ENCODE peak calls at places on chromosomes 16 and 17, in five cellular contexts. P is A549, Q is suprapubic skin, E is H1, F is tibial nerve. D is an unnamed sample.

GRCh38 chr17:3626831-3627565 is 9.1 kb downstream of the SHPK start:
- DNase-seq in P (no peak), Q (no peak), E (no peak), F (no peak), D (no peak)

GRCh38 chr16:85364323-85365040 is 248.6 kb upstream of the GSE1 start:
- DNase-seq in P (no peak), Q (no peak), E (no peak), F (no peak), D (no peak)

GRCh38 chr16:80731915-80732314 is 72.5 kb downstream of the CDYL2 start:
- DNase-seq in P (no peak), Q (no peak), E (no peak), F (no peak), D (no peak)

GRCh38 chr17:33651631-33652030 is 358.5 kb upstream of the ASIC2 start:
- DNase-seq in P (peak), Q (no peak), E (no peak), F (no peak), D (no peak)

GRCh38 chr17:2058521-2059124 is 3.7 kb downstream of the HIC1 start:
- DNase-seq in P (peak), Q (peak), E (peak), F (peak), D (peak)

GRCh38 chr17:12624221-12624620 is 41.5 kb upstream of the MYOCD start:
- DNase-seq in P (no peak), Q (no peak), E (no peak), F (no peak), D (no peak)

GRCh38 chr17:28466001-28466400 is 7.4 kb upstream of the SLC13A2 start:
- DNase-seq in P (no peak), Q (peak), E (peak), F (no peak), D (no peak)

GRCh38 chr17:82358467-82359350 is at the start of gene TEX19:
- DNase-seq in P (peak), Q (no peak), E (no peak), F (no peak), D (no peak)

GRCh38 chr17:40517286-40517662 is 15.9 kb upstream of the TNS4 start:
- DNase-seq in P (no peak), Q (peak), E (no peak), F (no peak), D (no peak)

GRCh38 chr17:63850401-63850800 is 7.9 kb upstream of the SMARCD2 start:
- DNase-seq in P (no peak), Q (no peak), E (no peak), F (no peak), D (no peak)

GRCh38 chr16:11461595-11461990 is 116.3 kb downstream of the RMI2 start:
- DNase-seq in P (no peak), Q (no peak), E (no peak), F (no peak), D (no peak)

GRCh38 chr17:2701996-2702741 is 9.4 kb downstream of the CLUH start:
- DNase-seq in P (no peak), Q (peak), E (no peak), F (no peak), D (no peak)

GRCh38 chr16:89201467-89202377 is 1.4 kb upstream of the SLC22A31 start:
- DNase-seq in P (peak), Q (peak), E (peak), F (peak), D (peak)

GRCh38 chr17:83143817-83144231 is 64.4 kb downstream of the METRNL start:
- DNase-seq in P (no peak), Q (peak), E (no peak), F (no peak), D (no peak)

DNA sequence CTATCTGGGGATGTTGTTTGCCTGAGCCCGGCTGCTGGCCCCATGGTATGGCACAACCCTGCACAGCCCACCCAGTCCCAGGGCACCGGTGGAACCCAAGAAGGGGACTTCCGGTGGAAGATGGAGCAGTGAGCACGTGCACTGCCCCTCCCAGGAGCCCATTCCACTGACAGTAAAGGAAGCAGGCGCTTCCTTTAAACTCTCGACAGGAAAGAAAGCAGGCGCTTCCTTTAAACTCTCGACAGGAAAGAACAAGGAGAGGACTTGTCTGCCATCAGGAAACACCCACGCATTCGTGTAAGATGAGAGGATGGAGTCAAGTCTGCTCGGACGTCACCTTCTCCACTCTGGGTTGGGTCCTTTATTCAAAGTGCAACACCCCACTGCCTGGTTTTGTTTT is 53.7 kb downstream of the IL21R start:
- DNase-seq in P (no peak), Q (no peak), E (no peak), F (no peak), D (no peak)
- TF ChIP-seq EP300 in P (no peak), Q (no peak), E (no peak), F (no peak), D (no peak)

DNA sequence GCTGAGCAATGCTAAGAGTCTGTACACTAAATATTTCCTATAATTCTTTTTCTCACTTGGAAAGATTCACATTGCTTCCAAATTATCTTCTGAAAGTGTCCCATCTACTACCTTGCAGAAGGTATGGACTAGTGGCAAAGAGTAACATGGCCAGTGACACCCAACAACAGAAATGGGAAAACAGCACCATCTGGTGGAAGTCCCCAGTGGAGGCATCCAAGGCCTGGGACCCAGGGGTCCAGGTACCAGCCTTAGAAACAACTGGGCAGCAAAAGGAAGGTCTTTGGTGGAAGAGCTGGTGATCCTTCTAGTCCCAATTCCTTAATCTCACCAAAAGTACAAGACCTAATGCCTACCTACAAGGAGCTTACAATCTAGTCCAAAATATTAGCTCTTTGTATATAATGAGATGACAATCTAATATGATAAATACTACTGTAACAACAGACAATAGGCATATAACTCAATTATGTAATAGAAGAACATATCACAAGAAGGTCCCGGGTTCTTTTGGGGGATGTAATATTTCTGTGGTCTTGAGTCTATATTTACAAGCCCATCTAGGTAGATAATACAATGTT is 55.3 kb downstream of the SKAP1 start:
- DNase-seq in P (peak), Q (no peak), E (peak), F (peak), D (no peak)
- TF ChIP-seq CTCF in P (peak), Q (peak), E (peak), F (peak), D (no peak)

DNA sequence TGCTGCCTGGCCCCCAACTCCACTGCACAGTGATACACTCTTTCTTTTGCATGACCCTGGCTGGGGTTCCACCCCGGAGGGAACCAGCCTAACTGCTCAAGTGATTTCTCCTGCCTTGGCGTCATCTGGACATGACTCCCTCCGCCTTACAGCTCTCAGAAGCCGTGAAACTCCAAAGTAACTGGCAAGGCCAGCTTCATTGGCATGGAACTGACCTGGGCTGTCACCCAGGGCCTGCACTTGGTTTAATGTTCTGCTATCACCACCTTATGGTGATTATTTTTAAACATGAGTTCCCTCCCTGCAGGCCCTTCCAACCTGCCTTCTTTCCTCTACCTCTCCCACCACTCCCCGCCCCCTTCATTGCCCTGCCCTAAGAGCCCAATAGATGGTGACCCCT is 139.7 kb upstream of the CDH5 start:
- DNase-seq in P (no peak), Q (peak), E (no peak), F (no peak), D (no peak)
- TF ChIP-seq EP300 in P (no peak), Q (no peak), E (no peak), F (no peak), D (no peak)

GRCh38 chr16:53282975-53283946 is 151.0 kb upstream of the RBL2 start:
- DNase-seq in P (peak), Q (no peak), E (no peak), F (no peak), D (no peak)
- TF ChIP-seq CTCF in P (peak), Q (peak), E (no peak), F (peak), D (peak)

GRCh38 chr16:48123104-48123788 is 32.5 kb downstream of the ABCC12 start:
- DNase-seq in P (peak), Q (no peak), E (no peak), F (no peak), D (no peak)
- TF ChIP-seq EP300 in P (peak), Q (no peak), E (no peak), F (no peak), D (no peak)

GRCh38 chr17:58590377-58590776 is 75.9 kb upstream of the MTMR4 start:
- DNase-seq in P (no peak), Q (no peak), E (no peak), F (no peak), D (no peak)

GRCh38 chr17:58593121-58593520 is 78.7 kb upstream of the MTMR4 start:
- DNase-seq in P (no peak), Q (no peak), E (no peak), F (no peak), D (no peak)

GRCh38 chr17:58595194-58595792 is 80.9 kb upstream of the MTMR4 start:
- DNase-seq in P (peak), Q (no peak), E (no peak), F (no peak), D (no peak)

GRCh38 chr17:58587713-58588117 is 73.3 kb upstream of the MTMR4 start:
- DNase-seq in P (peak), Q (no peak), E (peak), F (peak), D (peak)

GRCh38 chr17:58591455-58591854 is 77.0 kb upstream of the MTMR4 start:
- DNase-seq in P (no peak), Q (no peak), E (no peak), F (no peak), D (no peak)
- TF ChIP-seq CTCF in P (no peak), Q (no peak), E (no peak), F (no peak), D (no peak)

DNA sequence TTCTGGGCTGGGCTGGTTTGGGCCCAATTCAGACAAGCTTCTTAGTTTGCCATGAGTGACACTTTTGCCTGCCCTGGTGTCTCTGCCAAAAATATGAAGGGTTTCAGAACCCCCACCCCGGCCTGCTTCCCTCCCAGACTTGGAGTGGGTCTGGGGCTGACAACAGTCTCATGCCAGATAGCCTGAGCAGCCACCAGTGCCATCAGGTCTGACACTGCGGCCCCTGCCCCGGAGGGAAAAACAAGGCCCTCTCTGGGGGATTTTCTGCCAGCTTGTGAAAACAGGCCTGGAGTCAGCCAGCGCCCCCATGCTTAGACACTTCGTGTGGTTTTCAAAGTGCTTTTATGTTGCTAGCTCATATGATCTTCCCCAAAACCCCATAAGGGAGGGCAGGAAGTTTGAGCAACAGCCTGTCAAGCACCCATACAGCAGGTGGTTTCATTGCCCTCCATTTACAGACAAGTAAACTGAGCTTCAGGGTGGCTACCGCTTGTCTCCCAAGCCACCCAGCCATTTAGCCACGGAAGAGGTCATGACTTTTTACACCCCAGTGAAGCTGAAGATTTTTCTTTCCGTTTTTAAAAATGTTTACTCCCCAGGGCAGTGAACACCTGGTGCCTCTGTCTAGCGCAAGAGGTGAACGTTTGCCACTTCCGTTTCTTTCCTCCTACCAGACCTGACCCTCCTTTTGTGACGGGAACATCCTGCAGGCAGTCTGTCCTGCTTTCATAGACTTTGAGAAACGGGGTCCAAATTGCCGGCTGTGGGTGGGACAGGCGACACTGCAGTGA is 300.6 kb downstream of the SEC14L1 start:
- DNase-seq in P (no peak), Q (no peak), E (no peak), F (no peak), D (no peak)
- TF ChIP-seq EP300 in P (no peak), Q (no peak), E (no peak), F (peak), D (no peak)